ENCODE peak calls at places on chromosomes 6 and 20, in nine cellular contexts. T, C, B, H, R, O, I, U and G are unnamed samples.

GRCh38 chr6:5061152-5061551 is 24.0 kb upstream of the PPP1R3G start:
- DNase-seq in H (no peak), I (no peak), R (no peak), T (no peak), B (no peak), C (no peak), U (no peak), O (no peak), G (no peak)

GRCh38 chr6:30912746-30913520 is 1.1 kb upstream of the VARS2 start:
- DNase-seq in T (no peak), B (no peak), C (no peak), H (no peak), O (no peak), R (no peak), I (no peak), U (no peak), G (no peak)

GRCh38 chr6:3740551-3741476 is 10.7 kb downstream of the PXDC1 start:
- DNase-seq in O (no peak), R (no peak), B (no peak), T (no peak), H (no peak), I (no peak), U (no peak), C (no peak), G (peak; percentile 0)

GRCh38 chr6:131909408-131910218 is 41.6 kb downstream of the CCN2 start:
- DNase-seq in U (peak; percentile 68), C (peak; percentile 83), H (peak; percentile 50), R (peak; percentile 47), O (peak; percentile 58), B (peak; percentile 65), I (peak; percentile 74), T (peak; percentile 66), G (peak; percentile 64)

GRCh38 chr6:82893889-82894652 is 171.6 kb downstream of the UBE3D start:
- DNase-seq in B (no peak), O (no peak), U (no peak), R (no peak), I (no peak), C (no peak), H (no peak), T (no peak), G (no peak)

GRCh38 chr6:133553652-133554051 is 312.5 kb downstream of the EYA4 start:
- DNase-seq in C (peak; percentile 37), O (peak; percentile 53), U (no peak), H (no peak), T (no peak), B (peak; percentile 4), R (no peak), I (peak; percentile 76), G (peak; percentile 54)

GRCh38 chr20:13852321-13852720 is 67.5 kb downstream of the NDUFAF5 start:
- DNase-seq in C (no peak), R (no peak), I (no peak), T (no peak), H (no peak), U (no peak), B (no peak), O (no peak), G (no peak)

GRCh38 chr6:2738373-2738979 is 12.2 kb downstream of the MYLK4 start:
- DNase-seq in B (peak; percentile 45), I (peak; percentile 74), C (peak; percentile 66), O (peak; percentile 62), R (peak; percentile 71), T (peak; percentile 28), H (no peak), U (peak; percentile 65), G (peak; percentile 53)

GRCh38 chr20:51004781-51005180 is 18.1 kb downstream of the KCNG1 start:
- DNase-seq in B (no peak), H (no peak), T (no peak), R (no peak), O (no peak), C (no peak), U (no peak), I (no peak), G (no peak)

GRCh38 chr6:119590066-119590465 is 240.5 kb upstream of the MAN1A1 start:
- DNase-seq in U (no peak), I (no peak), C (no peak), R (no peak), H (no peak), B (no peak), O (no peak), T (no peak), G (no peak)